ENCODE peak calls at places on chromosomes 6 and 20, in four cellular contexts. One of them, this sample, is unnamed.

GRCh38 chr6:142009647-142010046 is 123.1 kb upstream of the GJE1 start:
- DNase-seq in GM23338: no peak
- DNase-seq in neural progenitor cell: no peak
- DNase-seq in SK-N-SH: no peak
- DNase-seq in this sample: peak; percentile 10

GRCh38 chr6:40695114-40695513 is 108.0 kb upstream of the LRFN2 start:
- DNase-seq in neural progenitor cell: peak; percentile 50
- DNase-seq in SK-N-SH: peak; percentile 33
- DNase-seq in GM23338: peak; percentile 60
- DNase-seq in this sample: no peak

GRCh38 chr6:16437095-16437494 is 198.7 kb downstream of the GMPR start:
- DNase-seq in GM23338: no peak
- DNase-seq in SK-N-SH: no peak
- DNase-seq in neural progenitor cell: no peak
- DNase-seq in this sample: no peak

GRCh38 chr20:3203315-3204123 is 963 bp downstream of the DDRGK1 start:
- DNase-seq in GM23338: peak; percentile 56
- DNase-seq in neural progenitor cell: peak; percentile 30
- DNase-seq in SK-N-SH: peak; percentile 74
- DNase-seq in this sample: peak; percentile 39

GRCh38 chr6:50239853-50240252 is 190.1 kb upstream of the DEFB112 start:
- DNase-seq in GM23338: no peak
- DNase-seq in SK-N-SH: no peak
- DNase-seq in neural progenitor cell: no peak
- DNase-seq in this sample: no peak

GRCh38 chr20:4099905-4100675 is 84.7 kb upstream of the RNF24 start:
- DNase-seq in neural progenitor cell: no peak
- DNase-seq in GM23338: no peak
- DNase-seq in SK-N-SH: no peak
- DNase-seq in this sample: no peak

GRCh38 chr6:49406241-49406970 is 56.6 kb downstream of the MMUT start:
- DNase-seq in neural progenitor cell: peak; percentile 73
- DNase-seq in SK-N-SH: no peak
- DNase-seq in GM23338: peak; percentile 13
- DNase-seq in this sample: peak; percentile 8

GRCh38 chr20:17083738-17084137 is 143.1 kb upstream of the PCSK2 start:
- DNase-seq in neural progenitor cell: peak; percentile 64
- DNase-seq in SK-N-SH: no peak
- DNase-seq in GM23338: peak; percentile 65
- DNase-seq in this sample: peak; percentile 7

GRCh38 chr6:30145818-30146217 is 9.9 kb downstream of the TRIM40 start:
- DNase-seq in GM23338: no peak
- DNase-seq in neural progenitor cell: no peak
- DNase-seq in SK-N-SH: no peak
- DNase-seq in this sample: no peak

GRCh38 chr6:66896415-66896814 is 1189.4 kb upstream of the EYS start:
- DNase-seq in SK-N-SH: no peak
- DNase-seq in neural progenitor cell: no peak
- DNase-seq in GM23338: no peak
- DNase-seq in this sample: peak; percentile 81

GRCh38 chr20:38094968-38095689 is 61.6 kb downstream of the RPRD1B start:
- DNase-seq in GM23338: no peak
- DNase-seq in neural progenitor cell: no peak
- DNase-seq in SK-N-SH: no peak
- DNase-seq in this sample: no peak

GRCh38 chr20:41716436-41716835 is 98.3 kb upstream of the CHD6 start:
- DNase-seq in neural progenitor cell: no peak
- DNase-seq in SK-N-SH: no peak
- DNase-seq in GM23338: no peak
- DNase-seq in this sample: no peak

GRCh38 chr20:7637184-7637583 is 303.1 kb downstream of the HAO1 start:
- DNase-seq in GM23338: no peak
- DNase-seq in neural progenitor cell: no peak
- DNase-seq in SK-N-SH: no peak
- DNase-seq in this sample: peak; percentile 87

GRCh38 chr6:154792761-154793160 is 59.5 kb downstream of the SCAF8 start:
- DNase-seq in GM23338: no peak
- DNase-seq in SK-N-SH: no peak
- DNase-seq in neural progenitor cell: no peak
- DNase-seq in this sample: peak; percentile 85

GRCh38 chr6:35512740-35513139 is at the start of gene TULP1:
- DNase-seq in GM23338: peak; percentile 49
- DNase-seq in neural progenitor cell: no peak
- DNase-seq in SK-N-SH: no peak
- DNase-seq in this sample: no peak

GRCh38 chr20:62004614-62005013 is 61.1 kb downstream of the TAF4 start:
- DNase-seq in neural progenitor cell: no peak
- DNase-seq in GM23338: no peak
- DNase-seq in SK-N-SH: no peak
- DNase-seq in this sample: no peak
- H3K36me3 ChIP-seq in neural progenitor cell: no peaks in the 10 kb centered on the region
- H3K36me3 ChIP-seq in GM23338: peaks cover 18% of the 10 kb centered on the region
- H3K36me3 ChIP-seq in SK-N-SH: peaks cover 79% of the 10 kb centered on the region
- H3K36me3 ChIP-seq in this sample: peaks cover 36% of the 10 kb centered on the region

GRCh38 chr6:112204350-112204706 is 50.0 kb downstream of the LAMA4 start:
- DNase-seq in GM23338: no peak
- DNase-seq in neural progenitor cell: no peak
- DNase-seq in SK-N-SH: no peak
- DNase-seq in this sample: no peak

GRCh38 chr6:112207131-112207530 is 47.2 kb downstream of the LAMA4 start:
- DNase-seq in GM23338: no peak
- DNase-seq in SK-N-SH: no peak
- DNase-seq in neural progenitor cell: no peak
- DNase-seq in this sample: peak; percentile 39

GRCh38 chr6:112202639-112203341 is 51.6 kb downstream of the LAMA4 start:
- DNase-seq in GM23338: no peak
- DNase-seq in SK-N-SH: peak; percentile 37
- DNase-seq in neural progenitor cell: peak; percentile 55
- DNase-seq in this sample: no peak

GRCh38 chr6:112205521-112206458 is 48.6 kb downstream of the LAMA4 start:
- DNase-seq in neural progenitor cell: no peak
- DNase-seq in GM23338: peak; percentile 27
- DNase-seq in SK-N-SH: no peak
- DNase-seq in this sample: peak; percentile 82

DNA sequence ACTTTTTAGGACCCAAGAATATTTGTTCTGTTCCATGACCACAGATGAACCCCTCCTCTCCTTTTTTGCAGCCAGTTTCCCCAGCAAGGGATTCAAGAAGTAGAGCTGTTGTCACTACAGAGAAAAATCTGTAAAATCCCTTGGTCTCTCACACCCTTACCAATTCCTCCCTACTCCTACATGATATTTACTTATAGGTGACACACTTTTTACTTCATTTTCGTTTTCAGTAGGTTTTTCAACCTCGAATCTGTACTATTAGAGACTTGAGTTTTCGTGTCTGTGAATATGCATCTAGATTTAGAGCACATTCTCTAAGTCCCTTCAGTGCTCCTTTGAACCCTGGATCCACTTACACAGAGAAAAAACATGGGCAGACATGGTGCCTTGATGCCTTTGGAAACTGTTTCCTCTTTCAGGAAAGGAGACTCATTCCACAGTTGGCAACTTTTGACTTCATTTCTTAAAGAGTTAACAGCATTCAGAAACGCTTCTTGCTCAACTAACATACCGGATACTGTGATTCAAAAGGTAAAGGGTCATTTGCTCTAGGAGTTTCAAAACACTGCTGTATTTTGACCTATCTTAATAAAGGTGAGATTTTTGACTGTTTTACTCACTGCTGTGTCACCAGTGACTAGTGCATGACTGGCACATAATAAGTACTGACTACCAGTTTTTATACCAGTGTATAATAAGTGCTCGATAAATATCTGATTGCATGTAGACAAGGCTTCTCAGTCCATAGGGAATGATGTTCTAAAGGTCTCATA is 50.6 kb downstream of the LAMA4 start:
- DNase-seq in SK-N-SH: no peak
- DNase-seq in GM23338: no peak
- DNase-seq in neural progenitor cell: no peak
- DNase-seq in this sample: peak; percentile 96
- TF ChIP-seq EZH2phosphoT487 in SK-N-SH: no peak
- TF ChIP-seq EZH2phosphoT487 in GM23338: no peak
- TF ChIP-seq EZH2phosphoT487 in neural progenitor cell: no peak
- TF ChIP-seq EZH2phosphoT487 in this sample: no peak

DNA sequence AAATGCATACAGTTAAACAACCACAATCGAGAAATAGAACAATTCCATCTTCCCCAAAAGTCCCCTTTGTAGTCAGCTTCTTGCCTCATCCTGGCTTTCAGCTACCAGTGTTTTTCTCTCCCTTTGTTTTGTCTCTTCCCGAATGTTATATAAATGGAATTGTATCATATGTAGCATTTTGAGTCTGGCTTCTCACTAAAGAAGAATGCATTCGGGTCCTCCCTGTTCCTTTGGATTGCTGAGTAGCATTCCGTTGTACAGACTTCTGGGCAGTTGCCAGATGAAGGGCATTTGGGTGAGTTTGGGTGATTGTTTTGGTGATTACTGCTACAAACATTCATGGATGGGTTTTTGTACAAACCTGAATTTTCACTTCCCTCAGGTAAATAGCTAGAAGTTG is 27.8 kb downstream of the PRPH2 start:
- DNase-seq in GM23338: no peak
- DNase-seq in neural progenitor cell: no peak
- DNase-seq in SK-N-SH: no peak
- DNase-seq in this sample: no peak
- H3F3A ChIP-seq in GM23338: no peaks in the 10 kb centered on the region
- H3F3A ChIP-seq in neural progenitor cell: no peaks in the 10 kb centered on the region
- H3F3A ChIP-seq in SK-N-SH: peaks cover 28% of the 10 kb centered on the region
- H3F3A ChIP-seq in this sample: no peaks in the 10 kb centered on the region

GRCh38 chr6:37454420-37455125 is 21.6 kb downstream of the CMTR1 start:
- DNase-seq in SK-N-SH: peak; percentile 72
- DNase-seq in GM23338: no peak
- DNase-seq in neural progenitor cell: no peak
- DNase-seq in this sample: no peak
- H3K36me3 ChIP-seq in SK-N-SH: peaks cover 43% of the 10 kb centered on the region
- H3K36me3 ChIP-seq in GM23338: peaks cover 12% of the 10 kb centered on the region
- H3K36me3 ChIP-seq in neural progenitor cell: no peaks in the 10 kb centered on the region
- H3K36me3 ChIP-seq in this sample: peaks cover 39% of the 10 kb centered on the region

DNA sequence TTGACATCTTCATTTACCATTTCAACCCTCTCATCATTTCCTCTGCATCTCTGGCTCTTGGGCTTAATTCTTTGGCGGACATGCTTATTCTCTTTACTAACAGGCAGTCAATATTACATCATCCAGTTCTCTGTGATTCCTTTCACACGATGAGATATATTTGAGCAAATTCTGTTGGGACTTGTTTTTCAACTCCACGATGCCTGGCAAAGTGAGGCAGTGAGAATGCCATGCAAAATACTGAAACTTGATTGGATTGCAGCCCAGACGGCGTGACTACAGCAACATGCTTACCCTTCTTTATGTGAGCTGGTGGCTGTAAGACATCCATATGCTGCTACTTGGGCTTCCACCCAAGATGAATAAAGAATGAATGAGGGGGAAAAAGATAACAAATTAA is 101.7 kb upstream of the SPACA1 start:
- DNase-seq in GM23338: no peak
- DNase-seq in SK-N-SH: no peak
- DNase-seq in neural progenitor cell: no peak
- DNase-seq in this sample: no peak
- TF ChIP-seq EZH2phosphoT487 in GM23338: no peak
- TF ChIP-seq EZH2phosphoT487 in SK-N-SH: no peak
- TF ChIP-seq EZH2phosphoT487 in neural progenitor cell: no peak
- TF ChIP-seq EZH2phosphoT487 in this sample: no peak

GRCh38 chr6:108570518-108570917 is 9.8 kb downstream of the FOXO3 start:
- DNase-seq in GM23338: peak; percentile 43
- DNase-seq in neural progenitor cell: no peak
- DNase-seq in SK-N-SH: no peak
- DNase-seq in this sample: peak; percentile 13
- H3F3A ChIP-seq in GM23338: no peaks in the 10 kb centered on the region
- H3F3A ChIP-seq in neural progenitor cell: no peaks in the 10 kb centered on the region
- H3F3A ChIP-seq in SK-N-SH: peaks cover 13% of the 10 kb centered on the region
- H3F3A ChIP-seq in this sample: peaks cover 2% of the 10 kb centered on the region

GRCh38 chr20:47227119-47227518 is 129.4 kb downstream of the ZMYND8 start:
- DNase-seq in SK-N-SH: no peak
- DNase-seq in GM23338: no peak
- DNase-seq in neural progenitor cell: no peak
- DNase-seq in this sample: no peak
- H3K36me3 ChIP-seq in SK-N-SH: peaks cover 45% of the 10 kb centered on the region
- H3K36me3 ChIP-seq in GM23338: peaks cover 70% of the 10 kb centered on the region
- H3K36me3 ChIP-seq in neural progenitor cell: peaks cover 10% of the 10 kb centered on the region
- H3K36me3 ChIP-seq in this sample: peaks cover 8% of the 10 kb centered on the region

DNA sequence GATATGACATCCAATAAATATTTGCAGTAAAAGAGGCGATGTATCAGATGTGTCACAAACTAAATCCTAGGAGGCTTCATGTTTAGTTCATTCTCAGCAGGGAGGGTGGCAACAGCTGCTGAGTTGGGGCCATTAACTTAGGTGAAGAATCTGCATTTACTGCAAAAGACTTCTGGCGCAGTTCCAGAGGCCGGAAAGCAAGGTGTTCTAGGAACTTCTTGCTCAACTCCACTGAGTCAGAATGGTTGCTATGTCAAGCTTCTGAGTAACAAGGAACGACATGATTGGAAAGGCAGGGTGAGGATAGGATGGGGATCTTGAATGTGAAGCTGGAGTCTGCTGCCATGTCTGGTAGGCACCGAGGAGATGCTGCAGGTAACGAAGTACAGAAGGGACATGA is 11.7 kb downstream of the ADNP start:
- DNase-seq in GM23338: no peak
- DNase-seq in neural progenitor cell: no peak
- DNase-seq in SK-N-SH: no peak
- DNase-seq in this sample: peak; percentile 58
- TF ChIP-seq EZH2phosphoT487 in GM23338: no peak
- TF ChIP-seq EZH2phosphoT487 in neural progenitor cell: no peak
- TF ChIP-seq EZH2phosphoT487 in SK-N-SH: no peak
- TF ChIP-seq EZH2phosphoT487 in this sample: no peak

GRCh38 chr20:50107796-50108331 is 5.1 kb downstream of the UBE2V1 start:
- DNase-seq in neural progenitor cell: no peak
- DNase-seq in GM23338: no peak
- DNase-seq in SK-N-SH: no peak
- DNase-seq in this sample: no peak

GRCh38 chr20:50111120-50111828 is 1.7 kb downstream of the UBE2V1 start:
- DNase-seq in neural progenitor cell: no peak
- DNase-seq in GM23338: no peak
- DNase-seq in SK-N-SH: no peak
- DNase-seq in this sample: peak; percentile 84

GRCh38 chr20:50110141-50111047 is 2.6 kb downstream of the UBE2V1 start:
- DNase-seq in SK-N-SH: no peak
- DNase-seq in neural progenitor cell: no peak
- DNase-seq in GM23338: no peak
- DNase-seq in this sample: peak; percentile 91

GRCh38 chr20:50107086-50107645 is 5.8 kb downstream of the UBE2V1 start:
- DNase-seq in SK-N-SH: no peak
- DNase-seq in neural progenitor cell: no peak
- DNase-seq in GM23338: no peak
- DNase-seq in this sample: no peak

DNA sequence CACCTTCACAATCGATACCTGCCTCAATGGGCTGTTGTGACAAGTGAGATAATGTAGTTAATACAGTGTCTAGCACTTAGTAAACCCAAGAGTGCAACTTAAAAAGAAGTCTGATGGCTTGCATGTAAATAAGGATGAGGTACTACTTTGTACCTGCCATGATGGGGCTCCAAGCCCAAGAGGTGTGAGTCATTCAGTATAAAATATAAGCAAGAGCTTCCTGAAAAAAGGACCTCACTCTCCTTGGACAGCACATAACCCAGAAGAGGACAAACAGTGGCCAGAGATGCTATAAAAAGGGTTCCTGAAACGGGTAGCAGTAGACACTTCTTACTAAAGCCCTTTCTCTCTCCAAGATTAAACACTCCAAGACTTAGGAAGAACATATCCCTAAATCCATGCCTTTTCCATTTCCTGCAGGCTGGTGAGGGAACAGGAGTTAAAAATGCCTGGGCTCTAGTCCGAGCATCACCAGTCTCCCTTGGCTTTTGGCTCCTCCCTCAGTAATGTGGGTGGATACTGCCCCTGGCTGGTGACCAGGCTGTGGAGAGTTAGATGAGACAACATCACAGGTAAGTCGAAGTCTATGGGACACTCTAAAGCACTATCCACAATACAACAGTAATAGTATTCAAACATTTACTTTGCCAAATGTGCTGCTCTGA is 4.2 kb downstream of the UBE2V1 start:
- DNase-seq in SK-N-SH: no peak
- DNase-seq in neural progenitor cell: no peak
- DNase-seq in GM23338: peak; percentile 44
- DNase-seq in this sample: peak; percentile 48
- H3F3A ChIP-seq in SK-N-SH: peaks cover 29% of the 10 kb centered on the region
- H3F3A ChIP-seq in neural progenitor cell: peaks cover 5% of the 10 kb centered on the region
- H3F3A ChIP-seq in GM23338: peaks cover 3% of the 10 kb centered on the region
- H3F3A ChIP-seq in this sample: peaks cover 12% of the 10 kb centered on the region

This sample was measured in PC-3.